ENCODE peak calls at places on chromosomes 12 and 14, in five cellular contexts. D is chondrocyte, V is osteocyte, X is NAMALWA, F is GM03348. Y is an unnamed sample.

GRCh38 chr12:89709994-89710872 is 1.6 kb upstream of the ATP2B1 start:
- DNase-seq in D (peak), V (no peak), X (no peak), F (peak), Y (peak)

GRCh38 chr14:61866932-61867920 is 105.0 kb downstream of the SNAPC1 start:
- DNase-seq in D (no peak), V (no peak), X (peak), F (no peak), Y (no peak)

GRCh38 chr12:1800646-1801284 is 19.6 kb upstream of the LRTM2 start:
- DNase-seq in D (peak), V (no peak), X (peak), F (peak), Y (no peak)

GRCh38 chr12:74431821-74432220 is 105.8 kb upstream of the ATXN7L3B start:
- DNase-seq in D (no peak), V (no peak), X (no peak), F (no peak), Y (no peak)

GRCh38 chr12:124688356-124688992 is 121.1 kb upstream of the NCOR2 start:
- DNase-seq in D (no peak), V (no peak), X (no peak), F (no peak), Y (no peak)

GRCh38 chr14:101074124-101075024 is 170.9 kb upstream of the RTL1 start:
- DNase-seq in D (peak), V (peak), X (no peak), F (no peak), Y (no peak)

GRCh38 chr12:101238806-101239329 is 28.8 kb upstream of the SLC5A8 start:
- DNase-seq in D (no peak), V (no peak), X (no peak), F (no peak), Y (no peak)

GRCh38 chr12:89157413-89157812 is 194.9 kb downstream of the DUSP6 start:
- DNase-seq in D (no peak), V (no peak), X (no peak), F (no peak), Y (no peak)

GRCh38 chr12:76018111-76018510 is 13.5 kb downstream of the PHLDA1 start:
- DNase-seq in D (no peak), V (no peak), X (no peak), F (no peak), Y (no peak)

GRCh38 chr14:65637780-65638179 is 225.2 kb downstream of the FUT8 start:
- DNase-seq in D (peak), V (no peak), X (peak), F (no peak), Y (peak)

GRCh38 chr12:71438670-71439361 is 782 bp upstream of the LGR5 start:
- DNase-seq in D (no peak), V (no peak), X (no peak), F (no peak), Y (peak)

GRCh38 chr14:23182372-23183014 is 967 bp downstream of the SLC7A8 start:
- DNase-seq in D (no peak), V (no peak), X (no peak), F (peak), Y (peak)

GRCh38 chr14:52641745-52642144 is 53.6 kb downstream of the ERO1A start:
- DNase-seq in D (no peak), V (no peak), X (no peak), F (no peak), Y (no peak)

GRCh38 chr12:109868182-109869051 is 11.9 kb downstream of the GLTP start:
- DNase-seq in D (no peak), V (no peak), X (no peak), F (no peak), Y (no peak)

GRCh38 chr12:104121001-104121400 is 17.0 kb downstream of the NFYB start:
- DNase-seq in D (no peak), V (no peak), X (no peak), F (peak), Y (peak)

GRCh38 chr14:74955229-74955999 is at the start of gene PGF:
- DNase-seq in D (no peak), V (no peak), X (no peak), F (peak), Y (peak)

GRCh38 chr14:105358140-105358846 is 40.0 kb upstream of the TEX22 start:
- DNase-seq in D (no peak), V (no peak), X (no peak), F (no peak), Y (no peak)

GRCh38 chr12:106831699-106832098 is 57.2 kb downstream of the RIC8B start:
- DNase-seq in D (no peak), V (no peak), X (no peak), F (no peak), Y (no peak)

GRCh38 chr14:52279405-52279804 is 11.9 kb downstream of the PTGDR start:
- DNase-seq in D (no peak), V (no peak), X (no peak), F (peak), Y (peak)

GRCh38 chr14:33948143-33948962 is 2.5 kb downstream of the EGLN3 start:
- DNase-seq in D (no peak), V (no peak), X (no peak), F (no peak), Y (no peak)

GRCh38 chr14:91154851-91155625 is 41.2 kb downstream of the DGLUCY start:
- DNase-seq in D (no peak), V (no peak), X (peak), F (peak), Y (no peak)

GRCh38 chr14:35402323-35403084 is 2.0 kb downstream of the NFKBIA start:
- DNase-seq in D (no peak), V (no peak), X (no peak), F (no peak), Y (no peak)